ENCODE peak calls at places on chromosomes 1 and 21, in five cellular contexts. P is mucosa of descending colon; C is BE2C; S is fibroblast of lung; O is CD8-positive, alpha-beta T cell. E is an unnamed sample. For H3K4me1, the result is how much of the 10 kb centered on the place peaks cover.

GRCh38 chr1:54488831-54489626 is 59.0 kb upstream of the ACOT11 start:
- DNase-seq in S (peak), C (peak), O (peak), P (peak), E (peak)

GRCh38 chr21:15768853-15769252 is 39.1 kb downstream of the USP25 start:
- DNase-seq in P (no peak), S (no peak), O (no peak), C (no peak), E (no peak)

GRCh38 chr1:184669400-184669799 is 85.3 kb downstream of the EDEM3 start:
- DNase-seq in O (no peak), C (no peak), S (no peak), P (no peak), E (no peak)

GRCh38 chr1:96364576-96364975 is 357.0 kb upstream of the PTBP2 start:
- DNase-seq in C (no peak), O (no peak), P (no peak), S (peak), E (no peak)

GRCh38 chr1:48977273-48977672 is 200.6 kb upstream of the BEND5 start:
- DNase-seq in C (no peak), O (no peak), P (no peak), S (no peak), E (no peak)

GRCh38 chr1:94463765-94464330 is 45.7 kb downstream of the ABCD3 start:
- DNase-seq in O (no peak), C (peak), S (peak), P (no peak), E (no peak)

GRCh38 chr1:106268070-106268469 is 788.4 kb upstream of the PRMT6 start:
- DNase-seq in S (no peak), C (peak), P (no peak), O (no peak), E (no peak)

GRCh38 chr1:69073176-69073575 is 494.5 kb upstream of the LRRC7 start:
- DNase-seq in C (no peak), S (no peak), P (no peak), O (no peak), E (no peak)

GRCh38 chr21:33975548-33976081 is 60.0 kb upstream of the ATP5PO start:
- DNase-seq in P (no peak), C (no peak), S (no peak), O (peak), E (no peak)

GRCh38 chr1:243312962-243313634 is 57.3 kb downstream of the SDCCAG8 start:
- DNase-seq in P (no peak), C (no peak), O (no peak), S (no peak), E (no peak)

GRCh38 chr1:9753121-9753531 is 70.6 kb downstream of the CLSTN1 start:
- DNase-seq in O (no peak), P (no peak), C (peak), S (peak), E (peak)

GRCh38 chr1:233005703-233006102 is 55.3 kb downstream of the NTPCR start:
- DNase-seq in S (no peak), P (no peak), C (no peak), O (no peak), E (no peak)

GRCh38 chr21:15063081-15063820 is 1.5 kb downstream of the NRIP1 start:
- DNase-seq in C (peak), O (peak), S (no peak), P (peak), E (no peak)

GRCh38 chr1:89312572-89312971 is 39.9 kb upstream of the GBP5 start:
- DNase-seq in O (no peak), C (no peak), P (no peak), S (no peak), E (no peak)

GRCh38 chr1:10969267-10969970 is 43.0 kb upstream of the TARDBP start:
- DNase-seq in P (no peak), S (no peak), C (no peak), O (no peak), E (no peak)

GRCh38 chr1:181479137-181479745 is 4.1 kb upstream of the CACNA1E start:
- DNase-seq in C (peak), S (peak), O (no peak), P (peak), E (peak)

GRCh38 chr1:198411240-198411639 is 129.2 kb downstream of the ATP6V1G3 start:
- DNase-seq in C (no peak), P (no peak), O (no peak), S (no peak), E (no peak)

GRCh38 chr1:2402420-2402819 is 9.9 kb downstream of the PEX10 start:
- DNase-seq in P (no peak), O (no peak), C (no peak), S (no peak), E (no peak)

GRCh38 chr1:209715314-209715713 is 10.7 kb downstream of the HSD11B1 start:
- DNase-seq in P (no peak), S (no peak), O (no peak), C (no peak), E (no peak)

GRCh38 chr21:37829447-37829846 is 86.8 kb downstream of the KCNJ6 start:
- DNase-seq in S (peak), O (no peak), P (peak), C (no peak), E (no peak)

GRCh38 chr1:178311164-178311563 is 185.6 kb downstream of the CLEC20A start:
- DNase-seq in O (no peak), C (no peak), P (no peak), S (peak), E (no peak)

GRCh38 chr1:78370779-78371482 is 119.8 kb upstream of the PTGFR start:
- DNase-seq in C (no peak), S (peak), O (no peak), P (no peak), E (no peak)

GRCh38 chr1:106768501-106768900 is 288.0 kb upstream of the PRMT6 start:
- DNase-seq in S (peak), O (no peak), C (no peak), P (no peak), E (no peak)

GRCh38 chr1:24905979-24906720 is 23.9 kb downstream of the RUNX3 start:
- DNase-seq in P (peak), C (no peak), S (no peak), O (no peak), E (peak)

GRCh38 chr1:183079697-183080096 is 56.5 kb downstream of the LAMC1 start:
- DNase-seq in S (no peak), P (no peak), O (no peak), C (no peak), E (no peak)

GRCh38 chr1:235843458-235843857 is 23.2 kb downstream of the LYST start:
- DNase-seq in O (no peak), S (peak), P (no peak), C (no peak), E (no peak)

GRCh38 chr1:41495171-41495948 is 10.9 kb upstream of the EDN2 start:
- DNase-seq in P (peak), S (peak), C (no peak), O (no peak), E (peak)

GRCh38 chr1:207964195-207964966 is 53.5 kb upstream of the CD34 start:
- DNase-seq in P (no peak), S (no peak), O (no peak), C (no peak), E (no peak)

GRCh38 chr1:198901280-198901679 is 262.4 kb downstream of the PTPRC start:
- DNase-seq in C (no peak), O (no peak), P (no peak), S (no peak), E (no peak)

GRCh38 chr1:2275796-2276536 is 47.8 kb downstream of the SKI start:
- DNase-seq in O (peak), S (peak), P (no peak), C (no peak), E (no peak)

GRCh38 chr1:110756506-110756905 is 81.8 kb upstream of the KCNA3 start:
- DNase-seq in P (no peak), S (peak), O (no peak), C (no peak), E (no peak)

GRCh38 chr21:44793269-44794030 is 8.2 kb downstream of the UBE2G2 start:
- DNase-seq in O (peak), C (peak), S (peak), P (peak), E (peak)

GRCh38 chr1:91564888-91565700 is 64.4 kb downstream of the CDC7 start:
- DNase-seq in P (no peak), S (peak), O (no peak), C (no peak), E (no peak)

GRCh38 chr21:35932232-35932911 is 128.0 kb downstream of the SETD4 start:
- DNase-seq in C (no peak), S (peak), P (no peak), O (no peak), E (peak)

GRCh38 chr1:106526650-106527049 is 529.8 kb upstream of the PRMT6 start:
- DNase-seq in C (no peak), P (no peak), O (no peak), S (peak), E (no peak)

GRCh38 chr1:41513388-41513745 is 28.9 kb upstream of the EDN2 start:
- DNase-seq in C (peak), P (no peak), O (no peak), S (no peak), E (no peak)

GRCh38 chr1:93426183-93426582 is 21.7 kb upstream of the FNBP1L start:
- DNase-seq in C (no peak), P (no peak), S (no peak), O (no peak), E (no peak)

GRCh38 chr1:228555074-228555989 is 68.2 kb downstream of the RNF187 start:
- DNase-seq in O (no peak), C (peak), P (peak), S (no peak), E (peak)

GRCh38 chr1:200184196-200184595 is 156.7 kb downstream of the NR5A2 start:
- DNase-seq in P (peak), O (no peak), C (no peak), S (peak), E (no peak)

DNA sequence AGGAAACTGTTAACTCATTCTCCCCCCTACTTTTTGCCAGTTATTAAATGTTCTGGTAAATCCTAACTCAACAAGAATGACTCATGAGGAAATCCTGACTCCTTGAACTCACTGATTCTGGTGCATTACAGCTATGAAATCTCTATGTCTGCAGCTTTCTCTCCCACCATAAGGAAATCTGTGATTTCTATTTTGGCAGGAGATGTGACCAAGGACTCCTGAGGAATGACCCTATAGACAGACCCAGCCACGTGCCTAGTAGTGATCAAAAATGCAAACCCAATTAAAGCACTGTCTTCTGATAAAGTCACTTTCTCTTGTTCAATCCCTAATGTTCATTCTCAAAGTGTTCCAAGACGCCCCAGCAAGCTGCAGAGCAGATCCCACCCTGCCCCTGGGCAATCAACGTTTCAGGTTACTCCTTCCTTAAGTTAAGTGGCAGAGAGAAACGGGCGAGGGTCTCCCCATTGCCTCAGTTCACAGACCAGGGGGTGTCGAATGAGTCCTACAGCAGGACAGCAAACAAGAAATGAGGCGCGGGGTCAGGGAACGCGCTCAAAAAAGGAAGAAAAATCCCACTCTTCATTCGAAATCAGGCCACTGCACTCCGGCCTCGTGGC is 761 bp upstream of the RGS2 start:
- DNase-seq in O (no peak), S (peak), P (no peak), C (peak), E (no peak)
- TF ChIP-seq CTCF in O (no peak), S (no peak), P (no peak), C (no peak), E (no peak)

DNA sequence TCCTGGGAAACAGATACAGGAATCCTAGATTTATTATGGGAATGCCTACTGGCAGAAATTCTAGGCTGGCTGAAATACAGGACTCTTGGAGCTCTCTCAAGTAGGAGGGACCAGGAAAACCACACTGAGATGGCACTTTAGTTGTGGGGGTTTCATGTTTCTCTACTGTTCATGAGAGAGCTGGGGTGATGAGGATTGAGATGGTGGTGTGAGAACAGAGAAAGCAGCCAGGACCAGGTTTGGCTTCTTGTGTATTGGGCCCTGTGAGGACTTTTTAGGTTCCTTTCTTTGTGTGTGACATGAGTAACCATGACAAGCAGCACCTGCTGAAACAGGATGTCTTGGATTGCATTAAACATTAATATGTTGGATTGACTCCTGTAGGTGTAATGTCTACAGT is 4.9 kb downstream of the ARID1A start:
- DNase-seq in C (no peak), S (peak), O (no peak), P (no peak), E (no peak)
- H3K4me1 ChIP-seq in C (under half), S (under half), O (half or more), P (half or more), E (under half)

GRCh38 chr1:217048104-217048707 is 325.0 kb upstream of the ESRRG start:
- DNase-seq in S (no peak), O (no peak), C (peak), P (no peak), E (no peak)
- TF ChIP-seq CTCF in S (peak), O (no peak), C (peak), P (no peak), E (no peak)

DNA sequence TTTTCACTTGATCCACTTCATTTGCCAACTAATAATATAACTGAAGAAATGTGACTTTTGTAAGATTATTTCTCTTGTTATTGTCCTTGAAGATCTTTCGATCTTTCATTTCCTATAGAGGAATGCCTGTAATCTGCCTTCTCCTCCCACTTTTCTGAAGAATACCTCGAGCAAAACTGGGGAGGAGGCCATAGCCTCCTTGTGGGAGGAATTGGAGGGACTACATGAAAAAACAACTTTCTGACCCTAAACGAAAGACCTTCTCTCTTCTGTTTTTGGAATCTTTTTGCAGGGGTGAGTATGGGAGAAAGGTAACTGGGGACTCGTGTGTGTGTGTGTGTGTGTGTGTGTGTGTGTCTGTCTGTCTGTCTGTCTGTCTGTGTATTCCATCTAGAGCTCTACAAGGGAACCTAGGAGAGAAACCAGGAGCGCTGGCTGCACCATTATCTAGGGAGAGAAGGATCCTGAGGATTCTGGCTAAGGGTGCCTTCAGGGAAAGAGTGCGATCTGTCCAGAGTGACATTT is 32.4 kb upstream of the MAB21L3 start:
- DNase-seq in P (no peak), C (no peak), S (no peak), O (no peak), E (no peak)
- H3K4me1 ChIP-seq in P (under half), C (under half), S (under half), O (under half), E (under half)

GRCh38 chr1:206635080-206635982 is at the start of gene DYRK3:
- DNase-seq in P (peak), C (peak), O (peak), S (peak), E (peak)
- TF ChIP-seq CTCF in P (peak), C (no peak), O (no peak), S (no peak), E (peak)

DNA sequence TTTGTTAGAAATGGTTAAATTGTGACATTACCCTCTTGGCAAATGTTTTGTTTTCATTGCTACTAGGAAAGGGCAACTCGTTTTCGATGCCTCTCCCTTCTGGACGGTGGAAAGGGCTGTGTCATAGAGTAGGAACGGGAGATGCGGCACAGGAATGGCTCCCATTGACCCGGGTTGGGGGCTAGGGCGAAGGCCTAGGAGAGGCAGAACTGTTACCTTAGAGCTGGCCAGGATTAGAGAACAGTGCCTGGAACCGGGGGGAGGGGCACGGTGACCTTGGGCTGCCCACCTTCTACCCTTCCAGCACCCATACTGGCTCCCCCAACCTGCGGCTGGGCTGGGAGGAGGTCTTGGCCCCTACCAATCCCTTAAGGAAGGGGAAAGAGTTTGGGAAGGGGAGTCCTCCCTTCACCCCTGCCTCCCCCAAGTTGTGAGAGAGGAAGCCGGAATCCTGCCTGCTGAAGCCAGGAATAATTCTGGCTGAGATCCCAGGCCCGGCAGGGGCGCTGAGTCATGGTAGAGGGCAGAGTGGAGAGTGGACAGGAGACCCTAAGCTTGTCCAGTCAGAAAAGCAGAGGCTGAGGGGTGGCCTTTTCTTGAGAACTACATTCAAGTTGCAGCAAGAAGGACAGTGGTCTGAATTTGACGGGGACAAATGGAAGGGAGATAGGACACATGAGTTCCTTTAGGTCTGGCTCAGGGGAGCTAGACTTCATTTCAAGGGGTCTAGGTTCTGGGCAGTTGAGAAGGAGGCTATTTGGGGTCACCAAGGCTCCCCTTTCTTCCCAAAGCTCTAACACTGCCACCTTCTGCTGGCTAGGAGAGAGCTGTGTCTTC is 8.2 kb downstream of the LMNA start:
- DNase-seq in P (peak), C (peak), S (peak), O (no peak), E (peak)
- H3K4me1 ChIP-seq in P (half or more), C (half or more), S (under half), O (under half), E (half or more)